ENCODE peak calls at places on chromosomes 5 and 9, in seven cellular contexts. One of them, this sample, is unnamed.

GRCh38 chr5:67006152-67006848 is 190.3 kb downstream of the CD180 start:
- DNase-seq in foreskin keratinocyte: no peak
- DNase-seq in iris pigment epithelial cell: no peak
- DNase-seq in NCI-H146: no peak
- DNase-seq in non-pigmented ciliary epithelial cell: no peak
- DNase-seq in tibial artery: no peak
- DNase-seq in aorta: no peak
- DNase-seq in this sample: no peak

GRCh38 chr5:149019562-149020140 is 43.2 kb downstream of the SH3TC2 start:
- DNase-seq in foreskin keratinocyte: no peak
- DNase-seq in iris pigment epithelial cell: no peak
- DNase-seq in NCI-H146: no peak
- DNase-seq in non-pigmented ciliary epithelial cell: no peak
- DNase-seq in tibial artery: no peak
- DNase-seq in aorta: no peak
- DNase-seq in this sample: no peak

GRCh38 chr9:14393382-14393781 is 79.4 kb upstream of the NFIB start:
- DNase-seq in foreskin keratinocyte: no peak
- DNase-seq in iris pigment epithelial cell: no peak
- DNase-seq in NCI-H146: no peak
- DNase-seq in non-pigmented ciliary epithelial cell: no peak
- DNase-seq in tibial artery: no peak
- DNase-seq in aorta: no peak
- DNase-seq in this sample: no peak

GRCh38 chr9:6686396-6686795 is 40.9 kb upstream of the GLDC start:
- DNase-seq in foreskin keratinocyte: no peak
- DNase-seq in iris pigment epithelial cell: peak
- DNase-seq in NCI-H146: no peak
- DNase-seq in non-pigmented ciliary epithelial cell: no peak
- DNase-seq in tibial artery: no peak
- DNase-seq in aorta: no peak
- DNase-seq in this sample: no peak

GRCh38 chr9:110183208-110184145 is 24.5 kb downstream of the C9orf152 start:
- DNase-seq in foreskin keratinocyte: peak
- DNase-seq in iris pigment epithelial cell: peak
- DNase-seq in NCI-H146: peak
- DNase-seq in non-pigmented ciliary epithelial cell: no peak
- DNase-seq in tibial artery: peak
- DNase-seq in aorta: no peak
- DNase-seq in this sample: no peak

GRCh38 chr5:135465391-135466122 is 13.4 kb upstream of the TIFAB start:
- DNase-seq in foreskin keratinocyte: no peak
- DNase-seq in iris pigment epithelial cell: no peak
- DNase-seq in NCI-H146: no peak
- DNase-seq in non-pigmented ciliary epithelial cell: no peak
- DNase-seq in tibial artery: no peak
- DNase-seq in aorta: peak
- DNase-seq in this sample: no peak

GRCh38 chr5:25006734-25007133 is 362.0 kb upstream of the CDH10 start:
- DNase-seq in foreskin keratinocyte: peak
- DNase-seq in iris pigment epithelial cell: peak
- DNase-seq in NCI-H146: peak
- DNase-seq in non-pigmented ciliary epithelial cell: peak
- DNase-seq in tibial artery: no peak
- DNase-seq in aorta: no peak
- DNase-seq in this sample: no peak

GRCh38 chr9:21796768-21797167 is 5.7 kb upstream of the MTAP start:
- DNase-seq in foreskin keratinocyte: peak
- DNase-seq in iris pigment epithelial cell: peak
- DNase-seq in NCI-H146: no peak
- DNase-seq in non-pigmented ciliary epithelial cell: no peak
- DNase-seq in tibial artery: no peak
- DNase-seq in aorta: no peak
- DNase-seq in this sample: no peak

GRCh38 chr9:8694983-8695588 is 895.5 kb upstream of the DMAC1 start:
- DNase-seq in foreskin keratinocyte: no peak
- DNase-seq in iris pigment epithelial cell: no peak
- DNase-seq in NCI-H146: peak
- DNase-seq in non-pigmented ciliary epithelial cell: no peak
- DNase-seq in tibial artery: no peak
- DNase-seq in aorta: no peak
- DNase-seq in this sample: no peak

GRCh38 chr9:113828211-113828610 is 47.9 kb upstream of the ZNF618 start:
- DNase-seq in foreskin keratinocyte: no peak
- DNase-seq in iris pigment epithelial cell: peak
- DNase-seq in NCI-H146: no peak
- DNase-seq in non-pigmented ciliary epithelial cell: no peak
- DNase-seq in tibial artery: no peak
- DNase-seq in aorta: no peak
- DNase-seq in this sample: no peak